ENCODE peak calls at places on chromosomes 13 and 19, in four cellular contexts. U is GM23338, I is AG10803, N is tibial artery. W is an unnamed sample.

GRCh38 chr13:44231786-44232516 is 141.7 kb upstream of the SERP2 start:
- DNase-seq in U (peak; percentile 77), I (peak; percentile 95), N (peak; percentile 58), W (no peak)

GRCh38 chr13:49996166-49996915 is 501 bp upstream of the TRIM13 start:
- DNase-seq in U (peak; percentile 96), I (peak; percentile 94), N (peak; percentile 92), W (peak; percentile 95)

GRCh38 chr19:40265763-40266099 is 19.4 kb downstream of the AKT2 start:
- DNase-seq in U (no peak), I (no peak), N (no peak), W (no peak)

GRCh38 chr19:15330801-15331418 is 1.4 kb downstream of the BRD4 start:
- DNase-seq in U (peak; percentile 63), I (peak; percentile 68), N (no peak), W (no peak)

GRCh38 chr19:14554382-14554812 is 17.5 kb downstream of the NDUFB7 start:
- DNase-seq in U (peak; percentile 55), I (no peak), N (no peak), W (no peak)

GRCh38 chr19:38705197-38706019 is 38.9 kb downstream of the CAPN12 start:
- DNase-seq in U (no peak), I (no peak), N (no peak), W (peak; percentile 71)

GRCh38 chr19:43651758-43652545 is 12.3 kb upstream of the CADM4 start:
- DNase-seq in U (peak; percentile 88), I (peak; percentile 58), N (peak; percentile 51), W (no peak)

GRCh38 chr13:21557995-21558394 is 46.0 kb downstream of the MICU2 start:
- DNase-seq in U (peak; percentile 75), I (peak; percentile 30), N (no peak), W (no peak)

GRCh38 chr13:23411220-23411619 is 22.3 kb downstream of the SACS start:
- DNase-seq in U (no peak), I (no peak), N (no peak), W (no peak)

GRCh38 chr13:40127476-40127875 is 472.0 kb downstream of the COG6 start:
- DNase-seq in U (no peak), I (no peak), N (no peak), W (no peak)

GRCh38 chr19:54704928-54705327 is 19.3 kb upstream of the KIR3DL3 start:
- DNase-seq in U (no peak), I (no peak), N (no peak), W (no peak)

GRCh38 chr13:73230714-73231113 is 171.9 kb downstream of the KLF5 start:
- DNase-seq in U (no peak), I (peak; percentile 33), N (no peak), W (no peak)

GRCh38 chr13:32165791-32166190 is 134.2 kb downstream of the FRY start:
- DNase-seq in U (no peak), I (peak; percentile 45), N (peak; percentile 59), W (peak; percentile 74)

GRCh38 chr19:42285546-42285945 is 16.4 kb upstream of the PRR19 start:
- DNase-seq in U (no peak), I (no peak), N (no peak), W (no peak)

GRCh38 chr13:32669030-32669646 is 82.9 kb downstream of the PDS5B start:
- DNase-seq in U (peak; percentile 84), I (peak; percentile 61), N (no peak), W (no peak)

GRCh38 chr13:103812966-103813365 is 746.7 kb upstream of the SLC10A2 start:
- DNase-seq in U (no peak), I (no peak), N (no peak), W (no peak)

GRCh38 chr19:47272448-47273312 is 2.0 kb upstream of the INAFM1 start:
- DNase-seq in U (peak; percentile 50), I (peak; percentile 71), N (peak; percentile 65), W (peak; percentile 52)

GRCh38 chr19:54462072-54462712 is 1.4 kb downstream of the LENG9 start:
- DNase-seq in U (no peak), I (no peak), N (no peak), W (no peak)

GRCh38 chr13:98508280-98509074 is 68.4 kb downstream of the STK24 start:
- DNase-seq in U (no peak), I (peak; percentile 94), N (no peak), W (no peak)

GRCh38 chr19:52898101-52898500 is 666 bp upstream of the ZNF320 start:
- DNase-seq in U (peak; percentile 65), I (no peak), N (no peak), W (no peak)

GRCh38 chr19:16193466-16193865 is 4.2 kb upstream of the AP1M1 start:
- DNase-seq in U (peak; percentile 73), I (no peak), N (no peak), W (no peak)

GRCh38 chr19:9917322-9917721 is 19.0 kb downstream of the OLFM2 start:
- DNase-seq in U (peak; percentile 91), I (peak; percentile 46), N (no peak), W (no peak)

GRCh38 chr19:14149509-14149994 is 13.2 kb upstream of the ASF1B start:
- DNase-seq in U (peak; percentile 28), I (peak; percentile 67), N (peak; percentile 85), W (peak; percentile 85)

GRCh38 chr13:106182404-106182803 is 353.1 kb downstream of the EFNB2 start:
- DNase-seq in U (no peak), I (peak; percentile 92), N (no peak), W (no peak)

GRCh38 chr13:77779461-77780272 is 82.2 kb downstream of the SLAIN1 start:
- DNase-seq in U (peak; percentile 76), I (peak; percentile 75), N (peak; percentile 28), W (no peak)

GRCh38 chr19:47003611-47003935 is 16.1 kb upstream of the NPAS1 start:
- DNase-seq in U (no peak), I (no peak), N (no peak), W (no peak)

GRCh38 chr13:45700971-45701900 is 884 bp upstream of the CBY2 start:
- DNase-seq in U (no peak), I (no peak), N (no peak), W (no peak)

GRCh38 chr13:114283581-114283980 is 2.2 kb downstream of the UPF3A start:
- DNase-seq in U (no peak), I (no peak), N (no peak), W (no peak)

GRCh38 chr13:20729633-20730585 is 26.4 kb downstream of the IL17D start:
- DNase-seq in U (no peak), I (no peak), N (no peak), W (no peak)

GRCh38 chr13:40063743-40064142 is 408.3 kb downstream of the COG6 start:
- DNase-seq in U (no peak), I (no peak), N (no peak), W (no peak)

GRCh38 chr19:1465191-1466016 is 13.6 kb downstream of the C19orf25 start:
- DNase-seq in U (peak; percentile 78), I (peak; percentile 47), N (no peak), W (no peak)

GRCh38 chr19:6084821-6085220 is 25.5 kb downstream of the RFX2 start:
- DNase-seq in U (no peak), I (no peak), N (no peak), W (no peak)

GRCh38 chr13:48333976-48334375 is 30.4 kb downstream of the RB1 start:
- DNase-seq in U (no peak), I (peak; percentile 60), N (no peak), W (no peak)

GRCh38 chr19:56995298-56995697 is 124.5 kb upstream of the USP29 start:
- DNase-seq in U (no peak), I (no peak), N (no peak), W (no peak)

GRCh38 chr19:49696115-49696514 is 5.2 kb downstream of the CPT1C start:
- DNase-seq in U (no peak), I (no peak), N (no peak), W (no peak)

GRCh38 chr19:31285744-31286143 is 63.5 kb downstream of the TSHZ3 start:
- DNase-seq in U (no peak), I (peak; percentile 65), N (no peak), W (no peak)

DNA sequence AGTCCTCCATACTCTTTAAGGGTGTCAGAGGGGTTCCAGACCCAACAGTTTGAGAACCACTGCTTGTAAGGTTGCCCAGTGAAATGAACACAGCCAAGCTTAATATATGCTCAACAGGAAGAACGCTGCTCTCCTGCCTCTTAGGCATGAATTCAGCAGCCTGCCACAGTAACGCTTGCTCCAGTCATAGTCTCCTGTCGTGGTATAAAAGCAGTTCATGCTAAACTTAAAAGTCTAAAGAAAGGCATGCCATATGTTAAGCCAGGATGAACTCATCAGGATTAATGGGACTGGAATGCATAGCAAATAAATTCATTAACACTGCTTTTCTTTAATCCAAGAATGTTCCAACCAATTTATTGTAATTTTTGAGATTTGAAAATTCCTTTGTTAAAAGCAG is 38.7 kb downstream of the SLC7A1 start:
- DNase-seq in U (no peak), I (no peak), N (no peak), W (no peak)
- H3K4me3 ChIP-seq in U (no peak overlapping the region), I (no peak overlapping the region), N (no peak overlapping the region), W (no peak overlapping the region)

GRCh38 chr19:13036366-13036976 is 41.2 kb downstream of the NFIX start:
- DNase-seq in U (no peak), I (peak; percentile 82), N (no peak), W (no peak)
- H3K4me3 ChIP-seq in U (no peak overlapping the region), I (no peak overlapping the region), N (no peak overlapping the region), W (no peak overlapping the region)

DNA sequence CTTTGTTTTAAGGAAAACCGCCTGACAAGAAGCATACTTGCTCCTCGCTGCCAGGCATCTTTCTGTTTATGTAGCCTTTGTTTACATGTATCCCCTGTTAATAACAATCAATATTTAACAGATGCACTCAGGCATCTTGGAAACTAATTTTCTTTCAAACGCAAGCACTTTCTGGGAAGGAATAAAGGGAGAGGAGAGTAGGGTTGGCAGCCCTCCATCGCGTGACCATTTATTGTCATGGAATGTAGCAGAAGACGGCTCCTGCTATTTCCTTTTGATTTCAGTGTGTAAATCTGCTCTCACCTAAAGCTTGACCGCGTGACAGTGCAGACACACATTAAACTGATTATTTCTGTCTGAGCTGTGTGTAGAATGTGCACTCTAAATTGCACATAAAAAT is 223.3 kb upstream of the MAB21L1 start:
- DNase-seq in U (no peak), I (peak; percentile 97), N (peak; percentile 50), W (no peak)
- H3K4me3 ChIP-seq in U (no peak overlapping the region), I (peak overlapping the region; percentile 46), N (peak overlapping the region; percentile 18), W (no peak overlapping the region)

GRCh38 chr13:52141299-52141698 is 12.4 kb upstream of the NEK5 start:
- DNase-seq in U (no peak), I (no peak), N (no peak), W (no peak)
- H3K4me3 ChIP-seq in U (no peak overlapping the region), I (no peak overlapping the region), N (no peak overlapping the region), W (no peak overlapping the region)